ENCODE peak calls at places on chromosome 16, in six cellular contexts. One of them, this sample, is unnamed.

GRCh38 chr16:81185416-81185815 is 53.1 kb upstream of the BCO1 start:
- DNase-seq in amniotic stem cell: no peak
- DNase-seq in activated gamma-delta T cell treated with anti-CD3 and anti-CD28 coated beads, Interleukin-2, amount 50 U/mL, for 16 hours: no peak
- DNase-seq in prostate gland: no peak
- DNase-seq in tibial artery: no peak
- DNase-seq in activated naive CD8-positive, alpha-beta T cell treated with anti-CD3 and anti-CD28 coated beads, Interleukin-2, amount 50 U/mL, for 24 hours: no peak
- DNase-seq in this sample: no peak

GRCh38 chr16:68332411-68333121 is 21.7 kb downstream of the PRMT7 start:
- DNase-seq in amniotic stem cell: no peak
- DNase-seq in activated gamma-delta T cell treated with anti-CD3 and anti-CD28 coated beads, Interleukin-2, amount 50 U/mL, for 16 hours: no peak
- DNase-seq in prostate gland: no peak
- DNase-seq in tibial artery: no peak
- DNase-seq in activated naive CD8-positive, alpha-beta T cell treated with anti-CD3 and anti-CD28 coated beads, Interleukin-2, amount 50 U/mL, for 24 hours: no peak
- DNase-seq in this sample: no peak

GRCh38 chr16:28873543-28874201 is 4.6 kb upstream of the ATP2A1 start:
- DNase-seq in amniotic stem cell: no peak
- DNase-seq in activated gamma-delta T cell treated with anti-CD3 and anti-CD28 coated beads, Interleukin-2, amount 50 U/mL, for 16 hours: peak; percentile 39
- DNase-seq in prostate gland: no peak
- DNase-seq in tibial artery: no peak
- DNase-seq in activated naive CD8-positive, alpha-beta T cell treated with anti-CD3 and anti-CD28 coated beads, Interleukin-2, amount 50 U/mL, for 24 hours: peak; percentile 68
- DNase-seq in this sample: no peak

GRCh38 chr16:31107465-31107867 is 720 bp upstream of the BCKDK start:
- DNase-seq in amniotic stem cell: no peak
- DNase-seq in activated gamma-delta T cell treated with anti-CD3 and anti-CD28 coated beads, Interleukin-2, amount 50 U/mL, for 16 hours: no peak
- DNase-seq in prostate gland: no peak
- DNase-seq in tibial artery: no peak
- DNase-seq in activated naive CD8-positive, alpha-beta T cell treated with anti-CD3 and anti-CD28 coated beads, Interleukin-2, amount 50 U/mL, for 24 hours: peak; percentile 52
- DNase-seq in this sample: no peak

GRCh38 chr16:70809392-70810060 is 8.6 kb upstream of the VAC14 start:
- DNase-seq in amniotic stem cell: no peak
- DNase-seq in activated gamma-delta T cell treated with anti-CD3 and anti-CD28 coated beads, Interleukin-2, amount 50 U/mL, for 16 hours: no peak
- DNase-seq in prostate gland: no peak
- DNase-seq in tibial artery: no peak
- DNase-seq in activated naive CD8-positive, alpha-beta T cell treated with anti-CD3 and anti-CD28 coated beads, Interleukin-2, amount 50 U/mL, for 24 hours: no peak
- DNase-seq in this sample: no peak

GRCh38 chr16:19429271-19429670 is 11.6 kb downstream of the TMC5 start:
- DNase-seq in amniotic stem cell: no peak
- DNase-seq in activated gamma-delta T cell treated with anti-CD3 and anti-CD28 coated beads, Interleukin-2, amount 50 U/mL, for 16 hours: no peak
- DNase-seq in prostate gland: peak; percentile 82
- DNase-seq in tibial artery: no peak
- DNase-seq in activated naive CD8-positive, alpha-beta T cell treated with anti-CD3 and anti-CD28 coated beads, Interleukin-2, amount 50 U/mL, for 24 hours: no peak
- DNase-seq in this sample: no peak

GRCh38 chr16:67260426-67261063 is 11.8 kb downstream of the SLC9A5 start:
- DNase-seq in amniotic stem cell: peak; percentile 35
- DNase-seq in activated gamma-delta T cell treated with anti-CD3 and anti-CD28 coated beads, Interleukin-2, amount 50 U/mL, for 16 hours: no peak
- DNase-seq in prostate gland: peak; percentile 49
- DNase-seq in tibial artery: no peak
- DNase-seq in activated naive CD8-positive, alpha-beta T cell treated with anti-CD3 and anti-CD28 coated beads, Interleukin-2, amount 50 U/mL, for 24 hours: no peak
- DNase-seq in this sample: no peak

GRCh38 chr16:81487301-81487720 is 42.7 kb downstream of the CMIP start:
- DNase-seq in amniotic stem cell: no peak
- DNase-seq in activated gamma-delta T cell treated with anti-CD3 and anti-CD28 coated beads, Interleukin-2, amount 50 U/mL, for 16 hours: no peak
- DNase-seq in prostate gland: no peak
- DNase-seq in tibial artery: no peak
- DNase-seq in activated naive CD8-positive, alpha-beta T cell treated with anti-CD3 and anti-CD28 coated beads, Interleukin-2, amount 50 U/mL, for 24 hours: no peak
- DNase-seq in this sample: no peak

GRCh38 chr16:65855171-65856145 is 511.0 kb upstream of the CDH5 start:
- DNase-seq in amniotic stem cell: no peak
- DNase-seq in activated gamma-delta T cell treated with anti-CD3 and anti-CD28 coated beads, Interleukin-2, amount 50 U/mL, for 16 hours: no peak
- DNase-seq in prostate gland: no peak
- DNase-seq in tibial artery: no peak
- DNase-seq in activated naive CD8-positive, alpha-beta T cell treated with anti-CD3 and anti-CD28 coated beads, Interleukin-2, amount 50 U/mL, for 24 hours: no peak
- DNase-seq in this sample: no peak

GRCh38 chr16:70476272-70477020 is 22.1 kb downstream of the FCSK start:
- DNase-seq in amniotic stem cell: no peak
- DNase-seq in activated gamma-delta T cell treated with anti-CD3 and anti-CD28 coated beads, Interleukin-2, amount 50 U/mL, for 16 hours: no peak
- DNase-seq in prostate gland: no peak
- DNase-seq in tibial artery: no peak
- DNase-seq in activated naive CD8-positive, alpha-beta T cell treated with anti-CD3 and anti-CD28 coated beads, Interleukin-2, amount 50 U/mL, for 24 hours: peak; percentile 55
- DNase-seq in this sample: peak; percentile 66

GRCh38 chr16:75496546-75496945 is 1.3 kb upstream of the CHST6 start:
- DNase-seq in amniotic stem cell: no peak
- DNase-seq in activated gamma-delta T cell treated with anti-CD3 and anti-CD28 coated beads, Interleukin-2, amount 50 U/mL, for 16 hours: no peak
- DNase-seq in prostate gland: no peak
- DNase-seq in tibial artery: no peak
- DNase-seq in activated naive CD8-positive, alpha-beta T cell treated with anti-CD3 and anti-CD28 coated beads, Interleukin-2, amount 50 U/mL, for 24 hours: no peak
- DNase-seq in this sample: no peak

GRCh38 chr16:54280751-54281150 is 5.8 kb downstream of the IRX3 start:
- DNase-seq in amniotic stem cell: no peak
- DNase-seq in activated gamma-delta T cell treated with anti-CD3 and anti-CD28 coated beads, Interleukin-2, amount 50 U/mL, for 16 hours: no peak
- DNase-seq in prostate gland: no peak
- DNase-seq in tibial artery: peak; percentile 28
- DNase-seq in activated naive CD8-positive, alpha-beta T cell treated with anti-CD3 and anti-CD28 coated beads, Interleukin-2, amount 50 U/mL, for 24 hours: no peak
- DNase-seq in this sample: no peak

GRCh38 chr16:69727916-69728270 is 1.5 kb upstream of the NQO1 start:
- DNase-seq in amniotic stem cell: no peak
- DNase-seq in activated gamma-delta T cell treated with anti-CD3 and anti-CD28 coated beads, Interleukin-2, amount 50 U/mL, for 16 hours: no peak
- DNase-seq in prostate gland: no peak
- DNase-seq in tibial artery: no peak
- DNase-seq in activated naive CD8-positive, alpha-beta T cell treated with anti-CD3 and anti-CD28 coated beads, Interleukin-2, amount 50 U/mL, for 24 hours: no peak
- DNase-seq in this sample: no peak

GRCh38 chr16:63876096-63876495 is 1245.8 kb downstream of the CDH11 start:
- DNase-seq in amniotic stem cell: no peak
- DNase-seq in activated gamma-delta T cell treated with anti-CD3 and anti-CD28 coated beads, Interleukin-2, amount 50 U/mL, for 16 hours: no peak
- DNase-seq in prostate gland: no peak
- DNase-seq in tibial artery: no peak
- DNase-seq in activated naive CD8-positive, alpha-beta T cell treated with anti-CD3 and anti-CD28 coated beads, Interleukin-2, amount 50 U/mL, for 24 hours: no peak
- DNase-seq in this sample: no peak

GRCh38 chr16:66485361-66485760 is 58.3 kb downstream of the BEAN1 start:
- DNase-seq in amniotic stem cell: no peak
- DNase-seq in activated gamma-delta T cell treated with anti-CD3 and anti-CD28 coated beads, Interleukin-2, amount 50 U/mL, for 16 hours: no peak
- DNase-seq in prostate gland: no peak
- DNase-seq in tibial artery: peak; percentile 61
- DNase-seq in activated naive CD8-positive, alpha-beta T cell treated with anti-CD3 and anti-CD28 coated beads, Interleukin-2, amount 50 U/mL, for 24 hours: no peak
- DNase-seq in this sample: no peak

GRCh38 chr16:64238576-64238975 is 883.3 kb downstream of the CDH11 start:
- DNase-seq in amniotic stem cell: peak; percentile 36
- DNase-seq in activated gamma-delta T cell treated with anti-CD3 and anti-CD28 coated beads, Interleukin-2, amount 50 U/mL, for 16 hours: no peak
- DNase-seq in prostate gland: no peak
- DNase-seq in tibial artery: no peak
- DNase-seq in activated naive CD8-positive, alpha-beta T cell treated with anti-CD3 and anti-CD28 coated beads, Interleukin-2, amount 50 U/mL, for 24 hours: no peak
- DNase-seq in this sample: no peak

GRCh38 chr16:30122621-30123160 is 329 bp downstream of the MAPK3 start:
- DNase-seq in amniotic stem cell: no peak
- DNase-seq in activated gamma-delta T cell treated with anti-CD3 and anti-CD28 coated beads, Interleukin-2, amount 50 U/mL, for 16 hours: no peak
- DNase-seq in prostate gland: no peak
- DNase-seq in tibial artery: peak; percentile 76
- DNase-seq in activated naive CD8-positive, alpha-beta T cell treated with anti-CD3 and anti-CD28 coated beads, Interleukin-2, amount 50 U/mL, for 24 hours: peak; percentile 18
- DNase-seq in this sample: no peak

GRCh38 chr16:27795992-27796614 is 246.2 kb downstream of the KATNIP start:
- DNase-seq in amniotic stem cell: no peak
- DNase-seq in activated gamma-delta T cell treated with anti-CD3 and anti-CD28 coated beads, Interleukin-2, amount 50 U/mL, for 16 hours: no peak
- DNase-seq in prostate gland: no peak
- DNase-seq in tibial artery: no peak
- DNase-seq in activated naive CD8-positive, alpha-beta T cell treated with anti-CD3 and anti-CD28 coated beads, Interleukin-2, amount 50 U/mL, for 24 hours: peak; percentile 29
- DNase-seq in this sample: no peak

GRCh38 chr16:66478733-66479511 is 51.8 kb downstream of the BEAN1 start:
- DNase-seq in amniotic stem cell: no peak
- DNase-seq in activated gamma-delta T cell treated with anti-CD3 and anti-CD28 coated beads, Interleukin-2, amount 50 U/mL, for 16 hours: peak; percentile 74
- DNase-seq in prostate gland: peak; percentile 68
- DNase-seq in tibial artery: peak; percentile 85
- DNase-seq in activated naive CD8-positive, alpha-beta T cell treated with anti-CD3 and anti-CD28 coated beads, Interleukin-2, amount 50 U/mL, for 24 hours: peak; percentile 83
- DNase-seq in this sample: peak; percentile 54

GRCh38 chr16:87705780-87706277 is 60.0 kb downstream of the KLHDC4 start:
- DNase-seq in amniotic stem cell: no peak
- DNase-seq in activated gamma-delta T cell treated with anti-CD3 and anti-CD28 coated beads, Interleukin-2, amount 50 U/mL, for 16 hours: no peak
- DNase-seq in prostate gland: no peak
- DNase-seq in tibial artery: no peak
- DNase-seq in activated naive CD8-positive, alpha-beta T cell treated with anti-CD3 and anti-CD28 coated beads, Interleukin-2, amount 50 U/mL, for 24 hours: no peak
- DNase-seq in this sample: no peak

GRCh38 chr16:86683441-86684194 is 105.3 kb downstream of the FOXL1 start:
- DNase-seq in amniotic stem cell: no peak
- DNase-seq in activated gamma-delta T cell treated with anti-CD3 and anti-CD28 coated beads, Interleukin-2, amount 50 U/mL, for 16 hours: no peak
- DNase-seq in prostate gland: no peak
- DNase-seq in tibial artery: no peak
- DNase-seq in activated naive CD8-positive, alpha-beta T cell treated with anti-CD3 and anti-CD28 coated beads, Interleukin-2, amount 50 U/mL, for 24 hours: no peak
- DNase-seq in this sample: no peak

GRCh38 chr16:81458149-81458669 is 13.6 kb downstream of the CMIP start:
- DNase-seq in amniotic stem cell: no peak
- DNase-seq in activated gamma-delta T cell treated with anti-CD3 and anti-CD28 coated beads, Interleukin-2, amount 50 U/mL, for 16 hours: no peak
- DNase-seq in prostate gland: no peak
- DNase-seq in tibial artery: no peak
- DNase-seq in activated naive CD8-positive, alpha-beta T cell treated with anti-CD3 and anti-CD28 coated beads, Interleukin-2, amount 50 U/mL, for 24 hours: no peak
- DNase-seq in this sample: no peak

GRCh38 chr16:87853411-87854052 is 15.8 kb downstream of the SLC7A5 start:
- DNase-seq in amniotic stem cell: peak; percentile 65
- DNase-seq in activated gamma-delta T cell treated with anti-CD3 and anti-CD28 coated beads, Interleukin-2, amount 50 U/mL, for 16 hours: peak; percentile 83
- DNase-seq in prostate gland: peak; percentile 96
- DNase-seq in tibial artery: peak; percentile 99
- DNase-seq in activated naive CD8-positive, alpha-beta T cell treated with anti-CD3 and anti-CD28 coated beads, Interleukin-2, amount 50 U/mL, for 24 hours: peak; percentile 90
- DNase-seq in this sample: peak; percentile 58

GRCh38 chr16:59060212-59060611 is 326.1 kb upstream of the GOT2 start:
- DNase-seq in amniotic stem cell: peak; percentile 55
- DNase-seq in activated gamma-delta T cell treated with anti-CD3 and anti-CD28 coated beads, Interleukin-2, amount 50 U/mL, for 16 hours: no peak
- DNase-seq in prostate gland: no peak
- DNase-seq in tibial artery: no peak
- DNase-seq in activated naive CD8-positive, alpha-beta T cell treated with anti-CD3 and anti-CD28 coated beads, Interleukin-2, amount 50 U/mL, for 24 hours: no peak
- DNase-seq in this sample: peak; percentile 13

GRCh38 chr16:50942143-50942542 is 200.3 kb downstream of the CYLD start:
- DNase-seq in amniotic stem cell: no peak
- DNase-seq in activated gamma-delta T cell treated with anti-CD3 and anti-CD28 coated beads, Interleukin-2, amount 50 U/mL, for 16 hours: no peak
- DNase-seq in prostate gland: no peak
- DNase-seq in tibial artery: no peak
- DNase-seq in activated naive CD8-positive, alpha-beta T cell treated with anti-CD3 and anti-CD28 coated beads, Interleukin-2, amount 50 U/mL, for 24 hours: no peak
- DNase-seq in this sample: no peak

GRCh38 chr16:21128991-21129390 is 21.7 kb downstream of the DNAH3 start:
- DNase-seq in amniotic stem cell: no peak
- DNase-seq in activated gamma-delta T cell treated with anti-CD3 and anti-CD28 coated beads, Interleukin-2, amount 50 U/mL, for 16 hours: no peak
- DNase-seq in prostate gland: no peak
- DNase-seq in tibial artery: no peak
- DNase-seq in activated naive CD8-positive, alpha-beta T cell treated with anti-CD3 and anti-CD28 coated beads, Interleukin-2, amount 50 U/mL, for 24 hours: no peak
- DNase-seq in this sample: no peak

GRCh38 chr16:15581127-15581815 is 61.7 kb downstream of the MARF1 start:
- DNase-seq in amniotic stem cell: no peak
- DNase-seq in activated gamma-delta T cell treated with anti-CD3 and anti-CD28 coated beads, Interleukin-2, amount 50 U/mL, for 16 hours: no peak
- DNase-seq in prostate gland: no peak
- DNase-seq in tibial artery: no peak
- DNase-seq in activated naive CD8-positive, alpha-beta T cell treated with anti-CD3 and anti-CD28 coated beads, Interleukin-2, amount 50 U/mL, for 24 hours: no peak
- DNase-seq in this sample: no peak

GRCh38 chr16:79334127-79334526 is 266.4 kb downstream of the MAF start:
- DNase-seq in amniotic stem cell: no peak
- DNase-seq in activated gamma-delta T cell treated with anti-CD3 and anti-CD28 coated beads, Interleukin-2, amount 50 U/mL, for 16 hours: no peak
- DNase-seq in prostate gland: no peak
- DNase-seq in tibial artery: no peak
- DNase-seq in activated naive CD8-positive, alpha-beta T cell treated with anti-CD3 and anti-CD28 coated beads, Interleukin-2, amount 50 U/mL, for 24 hours: peak; percentile 37
- DNase-seq in this sample: no peak

GRCh38 chr16:386641-387156 is 4.9 kb upstream of the PGAP6 start:
- DNase-seq in amniotic stem cell: no peak
- DNase-seq in activated gamma-delta T cell treated with anti-CD3 and anti-CD28 coated beads, Interleukin-2, amount 50 U/mL, for 16 hours: no peak
- DNase-seq in prostate gland: no peak
- DNase-seq in tibial artery: no peak
- DNase-seq in activated naive CD8-positive, alpha-beta T cell treated with anti-CD3 and anti-CD28 coated beads, Interleukin-2, amount 50 U/mL, for 24 hours: no peak
- DNase-seq in this sample: no peak

GRCh38 chr16:3773663-3774062 is 56.3 kb upstream of the TRAP1 start:
- DNase-seq in amniotic stem cell: no peak
- DNase-seq in activated gamma-delta T cell treated with anti-CD3 and anti-CD28 coated beads, Interleukin-2, amount 50 U/mL, for 16 hours: no peak
- DNase-seq in prostate gland: no peak
- DNase-seq in tibial artery: no peak
- DNase-seq in activated naive CD8-positive, alpha-beta T cell treated with anti-CD3 and anti-CD28 coated beads, Interleukin-2, amount 50 U/mL, for 24 hours: no peak
- DNase-seq in this sample: no peak

GRCh38 chr16:73082608-73083007 is 34.7 kb upstream of the ZFHX3 start:
- DNase-seq in amniotic stem cell: peak; percentile 59
- DNase-seq in activated gamma-delta T cell treated with anti-CD3 and anti-CD28 coated beads, Interleukin-2, amount 50 U/mL, for 16 hours: no peak
- DNase-seq in prostate gland: peak; percentile 32
- DNase-seq in tibial artery: peak; percentile 72
- DNase-seq in activated naive CD8-positive, alpha-beta T cell treated with anti-CD3 and anti-CD28 coated beads, Interleukin-2, amount 50 U/mL, for 24 hours: no peak
- DNase-seq in this sample: no peak

GRCh38 chr16:27324851-27325301 is 11.1 kb downstream of the IL4R start:
- DNase-seq in amniotic stem cell: no peak
- DNase-seq in activated gamma-delta T cell treated with anti-CD3 and anti-CD28 coated beads, Interleukin-2, amount 50 U/mL, for 16 hours: no peak
- DNase-seq in prostate gland: no peak
- DNase-seq in tibial artery: peak; percentile 71
- DNase-seq in activated naive CD8-positive, alpha-beta T cell treated with anti-CD3 and anti-CD28 coated beads, Interleukin-2, amount 50 U/mL, for 24 hours: no peak
- DNase-seq in this sample: no peak

GRCh38 chr16:9836118-9836736 is 346.0 kb downstream of the GRIN2A start:
- DNase-seq in amniotic stem cell: no peak
- DNase-seq in activated gamma-delta T cell treated with anti-CD3 and anti-CD28 coated beads, Interleukin-2, amount 50 U/mL, for 16 hours: no peak
- DNase-seq in prostate gland: no peak
- DNase-seq in tibial artery: no peak
- DNase-seq in activated naive CD8-positive, alpha-beta T cell treated with anti-CD3 and anti-CD28 coated beads, Interleukin-2, amount 50 U/mL, for 24 hours: no peak
- DNase-seq in this sample: no peak

GRCh38 chr16:88556294-88556988 is 13.8 kb upstream of the ZC3H18 start:
- DNase-seq in amniotic stem cell: no peak
- DNase-seq in activated gamma-delta T cell treated with anti-CD3 and anti-CD28 coated beads, Interleukin-2, amount 50 U/mL, for 16 hours: no peak
- DNase-seq in prostate gland: no peak
- DNase-seq in tibial artery: no peak
- DNase-seq in activated naive CD8-positive, alpha-beta T cell treated with anti-CD3 and anti-CD28 coated beads, Interleukin-2, amount 50 U/mL, for 24 hours: no peak
- DNase-seq in this sample: no peak

GRCh38 chr16:3752984-3753383 is 35.7 kb upstream of the TRAP1 start:
- DNase-seq in amniotic stem cell: no peak
- DNase-seq in activated gamma-delta T cell treated with anti-CD3 and anti-CD28 coated beads, Interleukin-2, amount 50 U/mL, for 16 hours: no peak
- DNase-seq in prostate gland: no peak
- DNase-seq in tibial artery: peak; percentile 32
- DNase-seq in activated naive CD8-positive, alpha-beta T cell treated with anti-CD3 and anti-CD28 coated beads, Interleukin-2, amount 50 U/mL, for 24 hours: no peak
- DNase-seq in this sample: no peak

GRCh38 chr16:71927383-71927782 is 32.1 kb downstream of the IST1 start:
- DNase-seq in amniotic stem cell: peak; percentile 57
- DNase-seq in activated gamma-delta T cell treated with anti-CD3 and anti-CD28 coated beads, Interleukin-2, amount 50 U/mL, for 16 hours: no peak
- DNase-seq in prostate gland: peak; percentile 42
- DNase-seq in tibial artery: no peak
- DNase-seq in activated naive CD8-positive, alpha-beta T cell treated with anti-CD3 and anti-CD28 coated beads, Interleukin-2, amount 50 U/mL, for 24 hours: no peak
- DNase-seq in this sample: peak; percentile 67

GRCh38 chr16:1983544-1984346 is at the start of gene GFER:
- DNase-seq in amniotic stem cell: peak; percentile 79
- DNase-seq in activated gamma-delta T cell treated with anti-CD3 and anti-CD28 coated beads, Interleukin-2, amount 50 U/mL, for 16 hours: no peak
- DNase-seq in prostate gland: peak; percentile 75
- DNase-seq in tibial artery: peak; percentile 93
- DNase-seq in activated naive CD8-positive, alpha-beta T cell treated with anti-CD3 and anti-CD28 coated beads, Interleukin-2, amount 50 U/mL, for 24 hours: peak; percentile 84
- DNase-seq in this sample: peak; percentile 63

GRCh38 chr16:31537362-31537921 is 9.7 kb downstream of the AHSP start:
- DNase-seq in amniotic stem cell: no peak
- DNase-seq in activated gamma-delta T cell treated with anti-CD3 and anti-CD28 coated beads, Interleukin-2, amount 50 U/mL, for 16 hours: no peak
- DNase-seq in prostate gland: no peak
- DNase-seq in tibial artery: no peak
- DNase-seq in activated naive CD8-positive, alpha-beta T cell treated with anti-CD3 and anti-CD28 coated beads, Interleukin-2, amount 50 U/mL, for 24 hours: no peak
- DNase-seq in this sample: no peak

GRCh38 chr16:23155445-23156049 is 6.3 kb upstream of the USP31 start:
- DNase-seq in amniotic stem cell: no peak
- DNase-seq in activated gamma-delta T cell treated with anti-CD3 and anti-CD28 coated beads, Interleukin-2, amount 50 U/mL, for 16 hours: no peak
- DNase-seq in prostate gland: no peak
- DNase-seq in tibial artery: no peak
- DNase-seq in activated naive CD8-positive, alpha-beta T cell treated with anti-CD3 and anti-CD28 coated beads, Interleukin-2, amount 50 U/mL, for 24 hours: no peak
- DNase-seq in this sample: no peak

GRCh38 chr16:56617212-56618085 is 8.1 kb upstream of the MT1E start:
- DNase-seq in amniotic stem cell: no peak
- DNase-seq in activated gamma-delta T cell treated with anti-CD3 and anti-CD28 coated beads, Interleukin-2, amount 50 U/mL, for 16 hours: no peak
- DNase-seq in prostate gland: peak; percentile 71
- DNase-seq in tibial artery: peak; percentile 94
- DNase-seq in activated naive CD8-positive, alpha-beta T cell treated with anti-CD3 and anti-CD28 coated beads, Interleukin-2, amount 50 U/mL, for 24 hours: peak; percentile 51
- DNase-seq in this sample: peak; percentile 58

This sample was measured in SW 1271.